ENCODE peak calls at places on chromosomes 5 and 9, in nine cellular contexts. Y, T, P, J, N, W, U, Z and H are unnamed samples.
A peak's percentile ranks its signal among the peaks of the same experiment; 100 is the strongest.

GRCh38 chr5:132439521-132440206 is 50.9 kb downstream of the IRF1 start:
- DNase-seq in N (peak; percentile 88), T (no peak), P (no peak), W (peak; percentile 94), Z (peak; percentile 46), U (no peak), Y (no peak), J (no peak), H (no peak)

GRCh38 chr5:134371834-134372340 is 518 bp downstream of the UBE2B start:
- DNase-seq in N (peak; percentile 75), W (peak; percentile 51), U (no peak), P (peak; percentile 91), Y (peak; percentile 25), T (peak; percentile 29), Z (peak; percentile 28), J (peak; percentile 32), H (peak; percentile 59)

GRCh38 chr5:167993771-167994170 is 297.7 kb upstream of the WWC1 start:
- DNase-seq in Z (no peak), P (no peak), Y (no peak), N (peak; percentile 65), J (no peak), T (no peak), U (no peak), W (no peak), H (no peak)

GRCh38 chr5:53161876-53162275 is 52.3 kb upstream of the MOCS2 start:
- DNase-seq in Y (no peak), Z (no peak), P (no peak), T (no peak), J (no peak), N (peak; percentile 70), U (no peak), W (no peak), H (no peak)

GRCh38 chr5:143676794-143677193 is 135.2 kb upstream of the HMHB1 start:
- DNase-seq in J (no peak), W (no peak), N (no peak), P (no peak), Y (no peak), U (no peak), T (no peak), Z (no peak), H (no peak)

GRCh38 chr5:73892806-73893205 is 266.8 kb downstream of the ARHGEF28 start:
- DNase-seq in W (peak; percentile 93), T (no peak), Z (peak; percentile 19), N (peak; percentile 81), U (no peak), P (no peak), Y (no peak), J (no peak), H (no peak)

GRCh38 chr5:42522783-42523182 is 99.5 kb downstream of the GHR start:
- DNase-seq in N (no peak), P (no peak), J (no peak), T (no peak), Y (no peak), Z (no peak), W (no peak), U (no peak), H (no peak)

GRCh38 chr5:59380350-59380951 is 513.1 kb downstream of the PDE4D start:
- DNase-seq in T (no peak), U (peak; percentile 48), J (no peak), Z (peak; percentile 30), Y (no peak), P (no peak), W (peak; percentile 89), N (peak; percentile 71), H (no peak)

GRCh38 chr9:109914280-109915027 is 134.5 kb downstream of the PALM2AKAP2 start:
- DNase-seq in J (no peak), N (no peak), Z (peak; percentile 43), W (peak; percentile 99), Y (no peak), U (no peak), T (no peak), P (no peak), H (no peak)

GRCh38 chr9:22005083-22005699 is 3.9 kb downstream of the CDKN2B start:
- DNase-seq in Z (no peak), W (no peak), U (no peak), T (no peak), Y (no peak), N (peak; percentile 36), P (no peak), J (no peak), H (no peak)

GRCh38 chr5:31987985-31988710 is 186.0 kb downstream of the GOLPH3 start:
- DNase-seq in T (no peak), W (peak; percentile 90), U (no peak), P (peak; percentile 15), Y (no peak), N (peak; percentile 93), Z (peak; percentile 99), J (no peak), H (no peak)

GRCh38 chr9:4197548-4197947 is 102.3 kb downstream of the GLIS3 start:
- DNase-seq in J (peak; percentile 44), W (no peak), P (no peak), Y (no peak), U (no peak), Z (peak; percentile 34), N (peak; percentile 34), T (no peak), H (no peak)

GRCh38 chr5:161027763-161028162 is 175.8 kb upstream of the ATP10B start:
- DNase-seq in T (no peak), J (no peak), U (no peak), P (no peak), N (no peak), W (no peak), Y (no peak), Z (no peak), H (no peak)

GRCh38 chr5:126234563-126235195 is 188.5 kb upstream of the GRAMD2B start:
- DNase-seq in W (peak; percentile 40), T (no peak), U (peak; percentile 18), P (no peak), Y (no peak), N (peak; percentile 13), J (peak; percentile 23), Z (peak; percentile 60), H (no peak)

GRCh38 chr5:120098902-120099301 is 365.2 kb upstream of the PRR16 start:
- DNase-seq in J (no peak), Y (no peak), U (no peak), N (no peak), W (peak; percentile 57), P (no peak), T (no peak), Z (no peak), H (no peak)

GRCh38 chr5:144131256-144131655 is 39.2 kb downstream of the YIPF5 start:
- DNase-seq in Z (no peak), W (no peak), P (no peak), Y (no peak), U (no peak), N (no peak), J (no peak), T (no peak), H (no peak)

GRCh38 chr5:9009931-9010652 is 535.8 kb downstream of the SEMA5A start:
- DNase-seq in Z (no peak), W (peak; percentile 31), P (no peak), U (no peak), Y (no peak), J (no peak), T (no peak), N (peak; percentile 73), H (no peak)
- H3K9me3 ChIP-seq in Z (no peaks in the 10 kb centered on the region), W (no peaks in the 10 kb centered on the region), P (no peaks in the 10 kb centered on the region), U (no peaks in the 10 kb centered on the region), Y (no peaks in the 10 kb centered on the region), J (no peaks in the 10 kb centered on the region), T (no peaks in the 10 kb centered on the region), N (no peaks in the 10 kb centered on the region), H (no peaks in the 10 kb centered on the region)

GRCh38 chr9:24487250-24487861 is 58.3 kb downstream of the IZUMO3 start:
- DNase-seq in J (no peak), U (no peak), Y (no peak), T (no peak), W (peak; percentile 2), N (no peak), P (no peak), Z (no peak), H (no peak)
- H3K9me3 ChIP-seq in J (no peaks in the 10 kb centered on the region), U (no peaks in the 10 kb centered on the region), Y (no peaks in the 10 kb centered on the region), T (no peaks in the 10 kb centered on the region), W (no peaks in the 10 kb centered on the region), N (no peaks in the 10 kb centered on the region), P (peaks cover 3% of the 10 kb centered on the region), Z (no peaks in the 10 kb centered on the region), H (no peaks in the 10 kb centered on the region)

GRCh38 chr5:33105521-33105941 is 335.2 kb upstream of the TARS1 start:
- DNase-seq in J (no peak), W (peak; percentile 57), N (peak; percentile 24), Z (peak; percentile 45), U (no peak), P (no peak), Y (no peak), T (no peak), H (no peak)
- H3K9me3 ChIP-seq in J (peaks cover 33% of the 10 kb centered on the region), W (no peaks in the 10 kb centered on the region), N (peaks cover 16% of the 10 kb centered on the region), Z (peaks cover 8% of the 10 kb centered on the region), U (no peaks in the 10 kb centered on the region), P (peaks cover 50% of the 10 kb centered on the region), Y (no peaks in the 10 kb centered on the region), T (peaks cover 13% of the 10 kb centered on the region), H (no peaks in the 10 kb centered on the region)

GRCh38 chr5:158383485-158383884 is 524.5 kb upstream of the CLINT1 start:
- DNase-seq in Y (no peak), N (no peak), U (no peak), T (no peak), J (no peak), P (no peak), Z (no peak), W (no peak), H (no peak)
- H3K9me3 ChIP-seq in Y (no peaks in the 10 kb centered on the region), N (no peaks in the 10 kb centered on the region), U (no peaks in the 10 kb centered on the region), T (peaks cover 7% of the 10 kb centered on the region), J (no peaks in the 10 kb centered on the region), P (peaks cover 17% of the 10 kb centered on the region), Z (no peaks in the 10 kb centered on the region), W (no peaks in the 10 kb centered on the region), H (no peaks in the 10 kb centered on the region)

GRCh38 chr9:111548623-111549022 is 23.6 kb downstream of the ZNF483 start:
- DNase-seq in T (no peak), U (no peak), W (no peak), Y (no peak), J (no peak), P (no peak), N (no peak), Z (no peak), H (no peak)

DNA sequence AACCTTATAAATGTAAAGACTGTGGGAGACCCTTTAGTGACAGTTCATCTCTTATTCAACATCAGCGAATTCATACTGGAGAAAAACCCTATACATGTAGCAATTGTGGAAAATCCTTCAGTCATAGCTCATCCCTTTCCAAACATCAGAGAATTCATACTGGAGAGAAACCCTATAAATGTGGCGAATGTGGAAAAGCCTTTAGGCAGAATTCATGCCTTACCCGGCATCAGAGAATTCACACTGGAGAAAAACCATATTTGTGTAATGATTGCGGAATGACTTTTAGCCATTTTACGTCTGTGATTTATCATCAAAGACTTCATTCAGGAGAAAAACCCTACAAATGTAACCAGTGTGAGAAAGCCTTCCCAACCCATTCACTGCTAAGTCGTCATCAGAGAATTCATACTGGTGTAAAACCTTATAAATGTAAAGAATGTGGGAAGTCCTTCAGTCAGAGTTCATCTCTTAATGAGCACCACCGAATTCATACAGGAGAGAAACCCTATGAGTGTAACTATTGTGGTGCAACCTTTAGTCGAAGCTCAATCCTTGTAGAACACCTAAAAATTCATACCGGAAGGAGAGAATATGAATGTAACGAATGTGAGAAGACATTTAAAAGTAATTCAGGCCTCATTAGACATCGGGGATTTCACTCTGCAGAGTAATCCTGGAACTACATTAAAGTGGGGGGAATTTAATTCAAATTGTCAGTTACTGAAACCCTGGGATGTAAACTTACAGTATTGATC is 17.7 kb downstream of the ZNF483 start:
- DNase-seq in P (no peak), W (peak; percentile 5), N (no peak), U (no peak), Z (no peak), J (no peak), Y (no peak), T (no peak), H (no peak)
- H3K9me3 ChIP-seq in P (peaks cover 100% of the 10 kb centered on the region), W (no peaks in the 10 kb centered on the region), N (peaks cover 55% of the 10 kb centered on the region), U (peaks cover 52% of the 10 kb centered on the region), Z (peaks cover 69% of the 10 kb centered on the region), J (peaks cover 99% of the 10 kb centered on the region), Y (peaks cover 18% of the 10 kb centered on the region), T (peaks cover 95% of the 10 kb centered on the region), H (peaks cover 53% of the 10 kb centered on the region)